ENCODE peak calls at places on chromosomes 4 and X, in five cellular contexts. One of them, this sample, is unnamed.

GRCh38 chr4:1285151-1285789 is 4.4 kb upstream of the MAEA start:
- DNase-seq in H9: peak; percentile 22
- DNase-seq in H1: no peak
- DNase-seq in neuronal stem cell: no peak
- DNase-seq in IMR-90: no peak
- DNase-seq in this sample: no peak

GRCh38 chr4:163930086-163930485 is 435.6 kb downstream of the TMA16 start:
- DNase-seq in IMR-90: no peak
- DNase-seq in H9: no peak
- DNase-seq in H1: no peak
- DNase-seq in neuronal stem cell: no peak
- DNase-seq in this sample: no peak

GRCh38 chr4:165359501-165359900 is 19.3 kb upstream of the CPE start:
- DNase-seq in IMR-90: no peak
- DNase-seq in H1: no peak
- DNase-seq in neuronal stem cell: no peak
- DNase-seq in H9: no peak
- DNase-seq in this sample: peak; percentile 64

GRCh38 chrX:29762006-29762405 is 453.4 kb upstream of the MAGEB2 start:
- DNase-seq in H1: no peak
- DNase-seq in H9: no peak
- DNase-seq in neuronal stem cell: no peak
- DNase-seq in IMR-90: no peak
- DNase-seq in this sample: no peak

GRCh38 chr4:81723044-81723884 is 251.6 kb upstream of the RASGEF1B start:
- DNase-seq in neuronal stem cell: no peak
- DNase-seq in H1: no peak
- DNase-seq in IMR-90: no peak
- DNase-seq in H9: no peak
- DNase-seq in this sample: no peak

GRCh38 chrX:38260231-38260630 is 39.6 kb upstream of the SRPX start:
- DNase-seq in IMR-90: peak; percentile 11
- DNase-seq in neuronal stem cell: peak; percentile 0
- DNase-seq in H9: peak; percentile 35
- DNase-seq in H1: no peak
- DNase-seq in this sample: peak; percentile 42

GRCh38 chr4:10006236-10006603 is 15.1 kb downstream of the SLC2A9 start:
- DNase-seq in H9: no peak
- DNase-seq in IMR-90: no peak
- DNase-seq in H1: no peak
- DNase-seq in neuronal stem cell: no peak
- DNase-seq in this sample: no peak

GRCh38 chrX:49754238-49754857 is 58.6 kb upstream of the PAGE1 start:
- DNase-seq in IMR-90: peak; percentile 28
- DNase-seq in H9: peak; percentile 50
- DNase-seq in H1: no peak
- DNase-seq in neuronal stem cell: peak; percentile 17
- DNase-seq in this sample: peak; percentile 19

GRCh38 chrX:112698946-112699345 is 19.2 kb upstream of the LHFPL1 start:
- DNase-seq in H1: no peak
- DNase-seq in IMR-90: no peak
- DNase-seq in neuronal stem cell: no peak
- DNase-seq in H9: no peak
- DNase-seq in this sample: no peak

GRCh38 chr4:89024051-89024675 is 32.8 kb downstream of the FAM13A start:
- DNase-seq in neuronal stem cell: peak; percentile 46
- DNase-seq in H9: no peak
- DNase-seq in H1: no peak
- DNase-seq in IMR-90: peak; percentile 81
- DNase-seq in this sample: peak; percentile 80

GRCh38 chr4:85761803-85762202 is 286.9 kb downstream of the ARHGAP24 start:
- DNase-seq in neuronal stem cell: no peak
- DNase-seq in H1: no peak
- DNase-seq in H9: no peak
- DNase-seq in IMR-90: peak; percentile 82
- DNase-seq in this sample: peak; percentile 94

GRCh38 chr4:2830632-2831610 is 12.7 kb upstream of the ADD1 start:
- DNase-seq in IMR-90: no peak
- DNase-seq in neuronal stem cell: no peak
- DNase-seq in H9: no peak
- DNase-seq in H1: no peak
- DNase-seq in this sample: no peak

GRCh38 chr4:74365761-74366160 is 816 bp downstream of the EREG start:
- DNase-seq in IMR-90: no peak
- DNase-seq in H9: peak; percentile 50
- DNase-seq in neuronal stem cell: peak; percentile 6
- DNase-seq in H1: no peak
- DNase-seq in this sample: peak; percentile 28

GRCh38 chr4:170651786-170652185 is 562.0 kb upstream of the AADAT start:
- DNase-seq in IMR-90: peak; percentile 29
- DNase-seq in H9: no peak
- DNase-seq in neuronal stem cell: no peak
- DNase-seq in H1: no peak
- DNase-seq in this sample: peak; percentile 66

GRCh38 chrX:10017866-10018265 is 50.7 kb downstream of the CLDN34 start:
- DNase-seq in H1: no peak
- DNase-seq in neuronal stem cell: no peak
- DNase-seq in IMR-90: peak; percentile 65
- DNase-seq in H9: no peak
- DNase-seq in this sample: peak; percentile 60

GRCh38 chr4:173871643-173872042 is 341.6 kb upstream of the HAND2 start:
- DNase-seq in H1: no peak
- DNase-seq in IMR-90: no peak
- DNase-seq in H9: no peak
- DNase-seq in neuronal stem cell: no peak
- DNase-seq in this sample: no peak

GRCh38 chr4:187432310-187432709 is 563.3 kb upstream of the ZFP42 start:
- DNase-seq in neuronal stem cell: no peak
- DNase-seq in H9: no peak
- DNase-seq in H1: no peak
- DNase-seq in IMR-90: no peak
- DNase-seq in this sample: no peak

GRCh38 chr4:42570221-42570620 is 86.7 kb downstream of the ATP8A1 start:
- DNase-seq in neuronal stem cell: peak; percentile 32
- DNase-seq in H9: no peak
- DNase-seq in H1: no peak
- DNase-seq in IMR-90: no peak
- DNase-seq in this sample: no peak

DNA sequence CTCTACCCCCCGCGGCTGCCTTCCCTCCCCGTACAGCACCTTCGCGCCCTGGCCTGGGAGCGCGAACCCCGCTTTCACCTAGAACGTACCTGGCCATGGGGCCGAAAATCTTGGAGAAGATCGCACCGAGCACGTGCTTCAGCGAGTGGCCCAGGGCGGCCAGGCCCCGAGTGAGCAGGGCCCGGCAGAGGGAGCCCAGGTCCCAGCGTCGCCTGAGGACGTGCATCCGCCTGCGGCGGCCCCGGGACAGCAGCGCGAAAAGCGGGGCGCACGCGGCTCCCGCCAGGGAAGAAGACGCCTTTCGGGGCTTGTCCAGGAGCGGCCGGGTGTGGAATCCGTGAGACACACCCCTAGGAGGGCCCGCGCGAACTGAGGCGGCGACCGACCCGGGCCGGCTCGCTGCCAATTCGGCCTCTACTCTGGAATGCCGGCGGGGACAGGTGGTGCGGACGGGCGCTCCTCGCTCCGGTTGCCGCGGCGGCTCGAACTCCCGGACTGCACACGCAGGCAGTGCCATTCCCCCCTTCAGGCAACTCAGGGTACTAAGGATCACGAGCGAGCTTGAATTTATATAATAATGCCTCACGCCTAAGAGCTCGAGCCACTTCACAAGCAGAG is at the start of gene HS6ST2:
- DNase-seq in H1: no peak
- DNase-seq in IMR-90: no peak
- DNase-seq in neuronal stem cell: peak; percentile 27
- DNase-seq in H9: peak; percentile 48
- DNase-seq in this sample: peak; percentile 14
- H2BK15ac ChIP-seq in H1: no peak within 1 kb of the TSS
- H2BK15ac ChIP-seq in IMR-90: no peak within 1 kb of the TSS
- H2BK15ac ChIP-seq in neuronal stem cell: peak within 1 kb of the TSS; percentile 37
- H2BK15ac ChIP-seq in H9: no peak within 1 kb of the TSS
- H2BK15ac ChIP-seq in this sample: no peak within 1 kb of the TSS

GRCh38 chr4:123741906-123742305 is 345.3 kb downstream of the SPRY1 start:
- DNase-seq in H1: no peak
- DNase-seq in IMR-90: peak; percentile 4
- DNase-seq in H9: no peak
- DNase-seq in neuronal stem cell: no peak
- DNase-seq in this sample: peak; percentile 21
- H2BK15ac ChIP-seq in H1: no peak overlapping the region
- H2BK15ac ChIP-seq in IMR-90: no peak overlapping the region
- H2BK15ac ChIP-seq in H9: no peak overlapping the region
- H2BK15ac ChIP-seq in neuronal stem cell: no peak overlapping the region
- H2BK15ac ChIP-seq in this sample: no peak overlapping the region

DNA sequence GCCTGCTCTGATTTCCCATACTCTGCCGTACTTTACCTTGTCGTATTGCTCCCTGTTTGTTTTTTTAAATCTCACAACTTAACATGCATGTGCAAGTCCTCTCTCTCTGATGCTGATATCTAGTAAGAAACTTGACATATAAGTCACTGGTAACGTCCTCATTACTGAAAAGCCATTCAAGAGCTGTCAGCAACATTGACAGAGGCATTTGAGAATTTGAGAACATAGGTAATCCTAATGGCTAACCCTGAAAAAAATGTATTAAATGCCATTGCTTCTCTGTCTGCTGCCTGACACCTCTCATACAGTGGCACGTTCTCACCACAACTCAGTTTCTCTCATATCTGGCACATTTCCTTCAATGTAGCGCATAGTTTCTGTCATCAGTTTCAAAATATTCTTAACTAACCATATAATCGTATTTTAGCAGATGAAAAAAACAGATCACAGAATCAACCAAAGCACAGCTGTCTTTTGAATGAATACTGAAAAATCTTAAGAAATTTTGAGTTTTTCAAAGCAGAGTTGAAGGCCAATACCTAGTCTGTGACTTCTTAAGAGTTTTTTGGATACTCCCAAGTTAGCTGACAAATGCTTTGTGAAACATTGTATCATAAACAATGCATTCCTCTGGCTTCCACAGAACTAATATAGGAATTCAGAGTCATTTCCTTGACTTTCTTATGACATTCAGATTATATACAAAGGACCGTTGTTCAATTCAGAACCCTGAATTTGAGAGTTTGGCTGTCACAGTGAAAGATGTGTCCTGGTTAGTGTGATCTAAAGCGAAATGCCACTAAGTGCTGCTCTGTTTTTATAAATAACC is 996.4 kb downstream of the C4orf33 start:
- DNase-seq in H9: no peak
- DNase-seq in neuronal stem cell: no peak
- DNase-seq in H1: no peak
- DNase-seq in IMR-90: no peak
- DNase-seq in this sample: peak; percentile 1
- H2BK15ac ChIP-seq in H9: no peak overlapping the region
- H2BK15ac ChIP-seq in neuronal stem cell: no peak overlapping the region
- H2BK15ac ChIP-seq in H1: no peak overlapping the region
- H2BK15ac ChIP-seq in IMR-90: no peak overlapping the region
- H2BK15ac ChIP-seq in this sample: no peak overlapping the region

GRCh38 chr4:15005474-15006115 is 3.3 kb downstream of the CPEB2 start:
- DNase-seq in IMR-90: no peak
- DNase-seq in H1: no peak
- DNase-seq in neuronal stem cell: no peak
- DNase-seq in H9: no peak
- DNase-seq in this sample: no peak
- H2BK15ac ChIP-seq in IMR-90: no peak overlapping the region
- H2BK15ac ChIP-seq in H1: no peak overlapping the region
- H2BK15ac ChIP-seq in neuronal stem cell: no peak overlapping the region
- H2BK15ac ChIP-seq in H9: no peak overlapping the region
- H2BK15ac ChIP-seq in this sample: no peak overlapping the region

GRCh38 chr4:25770844-25771243 is 91.9 kb downstream of the SEL1L3 start:
- DNase-seq in IMR-90: no peak
- DNase-seq in H1: no peak
- DNase-seq in neuronal stem cell: no peak
- DNase-seq in H9: no peak
- DNase-seq in this sample: no peak

GRCh38 chr4:25771672-25772071 is 91.1 kb downstream of the SEL1L3 start:
- DNase-seq in IMR-90: no peak
- DNase-seq in H1: no peak
- DNase-seq in neuronal stem cell: no peak
- DNase-seq in H9: no peak
- DNase-seq in this sample: no peak

GRCh38 chr4:25775166-25775565 is 87.6 kb downstream of the SEL1L3 start:
- DNase-seq in IMR-90: no peak
- DNase-seq in H9: no peak
- DNase-seq in neuronal stem cell: no peak
- DNase-seq in H1: no peak
- DNase-seq in this sample: no peak

GRCh38 chr4:25776795-25777194 is 86.0 kb downstream of the SEL1L3 start:
- DNase-seq in H1: no peak
- DNase-seq in neuronal stem cell: no peak
- DNase-seq in H9: no peak
- DNase-seq in IMR-90: no peak
- DNase-seq in this sample: no peak

DNA sequence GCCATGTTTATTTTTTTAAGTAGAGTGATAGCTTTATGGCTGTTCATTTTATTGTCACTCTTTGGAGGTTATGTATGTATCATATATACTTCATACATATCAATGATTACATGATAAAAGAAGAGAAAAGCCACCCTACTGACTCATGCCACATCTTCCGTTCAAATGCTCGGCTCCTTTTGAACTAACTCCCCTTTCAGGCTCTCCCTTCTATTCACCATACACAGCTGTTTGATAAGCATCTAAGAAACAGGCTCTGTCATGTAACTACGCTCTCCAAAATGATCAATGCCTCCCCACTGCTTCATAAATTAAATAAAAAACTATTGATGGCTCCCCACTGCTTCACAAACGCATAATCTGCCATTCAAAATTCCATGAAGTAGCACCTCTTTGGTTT is 89.4 kb downstream of the SEL1L3 start:
- DNase-seq in neuronal stem cell: no peak
- DNase-seq in IMR-90: no peak
- DNase-seq in H1: no peak
- DNase-seq in H9: no peak
- DNase-seq in this sample: no peak
- H2BK15ac ChIP-seq in neuronal stem cell: no peak overlapping the region
- H2BK15ac ChIP-seq in IMR-90: no peak overlapping the region
- H2BK15ac ChIP-seq in H1: no peak overlapping the region
- H2BK15ac ChIP-seq in H9: no peak overlapping the region
- H2BK15ac ChIP-seq in this sample: no peak overlapping the region

GRCh38 chrX:40897768-40898167 is 162.4 kb upstream of the MED14 start:
- DNase-seq in IMR-90: no peak
- DNase-seq in H9: no peak
- DNase-seq in H1: no peak
- DNase-seq in neuronal stem cell: no peak
- DNase-seq in this sample: no peak

GRCh38 chrX:40891798-40892197 is 156.5 kb upstream of the MED14 start:
- DNase-seq in H1: no peak
- DNase-seq in neuronal stem cell: no peak
- DNase-seq in IMR-90: no peak
- DNase-seq in H9: no peak
- DNase-seq in this sample: no peak

GRCh38 chrX:40895246-40895645 is 159.9 kb upstream of the MED14 start:
- DNase-seq in neuronal stem cell: no peak
- DNase-seq in H1: no peak
- DNase-seq in H9: no peak
- DNase-seq in IMR-90: no peak
- DNase-seq in this sample: no peak

GRCh38 chrX:40887476-40887875 is 152.1 kb upstream of the MED14 start:
- DNase-seq in H1: no peak
- DNase-seq in IMR-90: peak; percentile 3
- DNase-seq in neuronal stem cell: no peak
- DNase-seq in H9: no peak
- DNase-seq in this sample: no peak

GRCh38 chrX:40893251-40893910 is 158.0 kb upstream of the MED14 start:
- DNase-seq in H1: no peak
- DNase-seq in IMR-90: peak; percentile 4
- DNase-seq in H9: no peak
- DNase-seq in neuronal stem cell: no peak
- DNase-seq in this sample: no peak
- H2BK15ac ChIP-seq in H1: no peak overlapping the region
- H2BK15ac ChIP-seq in IMR-90: no peak overlapping the region
- H2BK15ac ChIP-seq in H9: no peak overlapping the region
- H2BK15ac ChIP-seq in neuronal stem cell: no peak overlapping the region
- H2BK15ac ChIP-seq in this sample: no peak overlapping the region